ENCODE peak calls at places on chromosomes 12 and 14, in eight cellular contexts. One of them, this sample, is unnamed. For H3K27me3, the result is how much of the 10 kb centered on the place peaks cover.

GRCh38 chr14:57182760-57183503 is 85.8 kb downstream of the EXOC5 start:
- DNase-seq in thoracic aorta: no peak
- DNase-seq in ovary: peak
- DNase-seq in astrocyte: no peak
- DNase-seq in BJ: no peak
- DNase-seq in lung: no peak
- DNase-seq in AG04450: no peak
- DNase-seq in psoas muscle: no peak
- DNase-seq in this sample: no peak

GRCh38 chr14:63473194-63473788 is 69.9 kb downstream of the PPP2R5E start:
- DNase-seq in AG04450: no peak
- DNase-seq in astrocyte: no peak
- DNase-seq in ovary: no peak
- DNase-seq in BJ: no peak
- DNase-seq in psoas muscle: no peak
- DNase-seq in lung: no peak
- DNase-seq in thoracic aorta: no peak
- DNase-seq in this sample: no peak

GRCh38 chr12:14900521-14901227 is 15.0 kb upstream of the MGP start:
- DNase-seq in lung: no peak
- DNase-seq in BJ: no peak
- DNase-seq in ovary: no peak
- DNase-seq in astrocyte: no peak
- DNase-seq in thoracic aorta: no peak
- DNase-seq in AG04450: no peak
- DNase-seq in psoas muscle: no peak
- DNase-seq in this sample: no peak

GRCh38 chr12:132617822-132618682 is 524 bp upstream of the P2RX2 start:
- DNase-seq in astrocyte: no peak
- DNase-seq in lung: no peak
- DNase-seq in ovary: no peak
- DNase-seq in thoracic aorta: no peak
- DNase-seq in psoas muscle: peak
- DNase-seq in AG04450: no peak
- DNase-seq in BJ: no peak
- DNase-seq in this sample: no peak

GRCh38 chr14:105193916-105194782 is 13.0 kb upstream of the NUDT14 start:
- DNase-seq in lung: no peak
- DNase-seq in psoas muscle: no peak
- DNase-seq in BJ: no peak
- DNase-seq in AG04450: no peak
- DNase-seq in ovary: no peak
- DNase-seq in thoracic aorta: no peak
- DNase-seq in astrocyte: no peak
- DNase-seq in this sample: no peak

GRCh38 chr14:71371711-71372396 is 464.6 kb downstream of the PCNX1 start:
- DNase-seq in AG04450: no peak
- DNase-seq in ovary: no peak
- DNase-seq in psoas muscle: no peak
- DNase-seq in BJ: no peak
- DNase-seq in astrocyte: peak
- DNase-seq in lung: no peak
- DNase-seq in thoracic aorta: no peak
- DNase-seq in this sample: no peak

GRCh38 chr12:132536102-132536876 is 46.3 kb downstream of the FBRSL1 start:
- DNase-seq in ovary: no peak
- DNase-seq in BJ: no peak
- DNase-seq in astrocyte: no peak
- DNase-seq in AG04450: no peak
- DNase-seq in psoas muscle: no peak
- DNase-seq in thoracic aorta: no peak
- DNase-seq in lung: no peak
- DNase-seq in this sample: no peak

GRCh38 chr12:49369723-49370145 is 2.5 kb downstream of the SPATS2 start:
- DNase-seq in AG04450: no peak
- DNase-seq in psoas muscle: peak
- DNase-seq in astrocyte: peak
- DNase-seq in thoracic aorta: no peak
- DNase-seq in ovary: no peak
- DNase-seq in BJ: no peak
- DNase-seq in lung: no peak
- DNase-seq in this sample: no peak

GRCh38 chr12:46071769-46072624 is 81.6 kb upstream of the SCAF11 start:
- DNase-seq in BJ: peak
- DNase-seq in ovary: peak
- DNase-seq in thoracic aorta: no peak
- DNase-seq in astrocyte: peak
- DNase-seq in psoas muscle: peak
- DNase-seq in AG04450: peak
- DNase-seq in lung: peak
- DNase-seq in this sample: peak

GRCh38 chr12:32686340-32686739 is 7.2 kb downstream of the DNM1L start:
- DNase-seq in ovary: no peak
- DNase-seq in astrocyte: no peak
- DNase-seq in lung: no peak
- DNase-seq in BJ: no peak
- DNase-seq in psoas muscle: no peak
- DNase-seq in AG04450: no peak
- DNase-seq in thoracic aorta: no peak
- DNase-seq in this sample: no peak

GRCh38 chr12:97716356-97716755 is 253.8 kb downstream of the RMST start:
- DNase-seq in BJ: no peak
- DNase-seq in psoas muscle: no peak
- DNase-seq in thoracic aorta: no peak
- DNase-seq in astrocyte: no peak
- DNase-seq in lung: no peak
- DNase-seq in ovary: no peak
- DNase-seq in AG04450: no peak
- DNase-seq in this sample: no peak

GRCh38 chr12:75291014-75291413 is 39.1 kb downstream of the CAPS2 start:
- DNase-seq in BJ: no peak
- DNase-seq in astrocyte: no peak
- DNase-seq in lung: no peak
- DNase-seq in AG04450: no peak
- DNase-seq in ovary: no peak
- DNase-seq in psoas muscle: no peak
- DNase-seq in thoracic aorta: no peak
- DNase-seq in this sample: no peak

GRCh38 chr12:42483534-42483857 is 106.0 kb downstream of the PRICKLE1 start:
- DNase-seq in lung: no peak
- DNase-seq in thoracic aorta: no peak
- DNase-seq in AG04450: no peak
- DNase-seq in ovary: peak
- DNase-seq in astrocyte: no peak
- DNase-seq in BJ: no peak
- DNase-seq in psoas muscle: no peak
- DNase-seq in this sample: no peak

DNA sequence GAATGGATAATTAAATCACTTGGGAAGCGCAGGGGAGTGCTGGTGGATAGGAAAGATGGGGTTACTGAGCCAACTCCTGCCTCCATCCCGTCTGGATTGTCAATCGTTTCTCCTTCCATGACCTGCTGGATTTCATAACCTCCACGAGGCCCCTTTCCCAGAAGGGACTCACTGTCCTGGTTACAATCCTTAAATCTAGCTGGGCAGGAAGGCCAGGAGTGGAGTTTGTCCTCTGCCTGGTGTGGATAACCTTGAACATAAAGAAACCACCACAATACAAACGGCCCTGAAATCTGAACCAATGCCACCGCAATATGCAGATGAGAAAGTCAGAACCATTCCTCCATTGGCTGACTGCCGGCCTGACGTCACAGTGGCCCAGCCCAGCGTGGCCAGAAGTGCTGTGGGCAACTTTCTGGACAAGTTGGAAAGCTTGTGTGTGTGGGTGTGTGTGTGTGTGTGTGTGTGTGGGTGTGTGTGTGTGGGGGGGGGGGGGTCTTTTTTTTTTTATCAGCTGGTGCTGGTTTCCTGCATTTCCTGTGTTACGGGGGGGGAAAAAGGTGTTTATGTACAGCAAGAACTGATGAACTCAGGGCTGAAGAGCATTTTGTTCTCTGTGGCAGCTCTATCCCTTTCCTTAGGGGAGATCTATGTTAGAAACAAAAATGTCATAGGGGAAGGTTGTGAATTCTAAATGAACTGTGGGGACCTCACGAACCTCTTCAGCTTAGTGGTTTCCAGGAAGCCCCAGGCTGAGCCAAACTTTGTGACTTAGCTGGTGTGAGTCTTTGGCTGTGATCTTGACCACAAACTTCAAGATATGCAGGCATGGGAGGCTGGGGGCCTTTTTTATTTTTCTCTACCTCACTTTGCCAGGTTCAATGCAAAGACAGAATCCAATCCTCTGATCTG is 81.6 kb upstream of the MED13L start:
- DNase-seq in psoas muscle: peak
- DNase-seq in BJ: peak
- DNase-seq in thoracic aorta: peak
- DNase-seq in lung: peak
- DNase-seq in AG04450: peak
- DNase-seq in astrocyte: peak
- DNase-seq in ovary: peak
- DNase-seq in this sample: peak
- H3K4me3 ChIP-seq in psoas muscle: peak
- H3K4me3 ChIP-seq in BJ: no peak
- H3K4me3 ChIP-seq in thoracic aorta: peak
- H3K4me3 ChIP-seq in lung: no peak
- H3K4me3 ChIP-seq in AG04450: peak
- H3K4me3 ChIP-seq in astrocyte: no peak
- H3K4me3 ChIP-seq in ovary: no peak
- H3K4me3 ChIP-seq in this sample: no peak

GRCh38 chr12:26187429-26187828 is 7.9 kb upstream of the SSPN start:
- DNase-seq in ovary: no peak
- DNase-seq in lung: no peak
- DNase-seq in psoas muscle: no peak
- DNase-seq in thoracic aorta: no peak
- DNase-seq in BJ: no peak
- DNase-seq in AG04450: no peak
- DNase-seq in astrocyte: no peak
- DNase-seq in this sample: no peak
- TF ChIP-seq CTCF in ovary: no peak
- TF ChIP-seq CTCF in lung: no peak
- TF ChIP-seq CTCF in psoas muscle: no peak
- TF ChIP-seq CTCF in thoracic aorta: no peak
- TF ChIP-seq CTCF in BJ: no peak
- TF ChIP-seq CTCF in AG04450: no peak
- TF ChIP-seq CTCF in astrocyte: no peak
- TF ChIP-seq CTCF in this sample: no peak

GRCh38 chr14:34937442-34937841 is 45.4 kb upstream of the SRP54 start:
- DNase-seq in AG04450: no peak
- DNase-seq in thoracic aorta: no peak
- DNase-seq in lung: no peak
- DNase-seq in astrocyte: no peak
- DNase-seq in ovary: no peak
- DNase-seq in BJ: no peak
- DNase-seq in psoas muscle: no peak
- DNase-seq in this sample: no peak
- H3K27me3 ChIP-seq in AG04450: under half
- H3K27me3 ChIP-seq in thoracic aorta: under half
- H3K27me3 ChIP-seq in lung: under half
- H3K27me3 ChIP-seq in astrocyte: under half
- H3K27me3 ChIP-seq in ovary: under half
- H3K27me3 ChIP-seq in BJ: under half
- H3K27me3 ChIP-seq in psoas muscle: under half
- H3K27me3 ChIP-seq in this sample: under half

GRCh38 chr12:6938353-6939186 is 5.0 kb upstream of the RNU7-1 start:
- DNase-seq in astrocyte: no peak
- DNase-seq in ovary: peak
- DNase-seq in AG04450: no peak
- DNase-seq in psoas muscle: peak
- DNase-seq in BJ: no peak
- DNase-seq in lung: no peak
- DNase-seq in thoracic aorta: no peak
- DNase-seq in this sample: no peak
- H3K4me3 ChIP-seq in astrocyte: no peak
- H3K4me3 ChIP-seq in ovary: peak
- H3K4me3 ChIP-seq in AG04450: peak
- H3K4me3 ChIP-seq in psoas muscle: peak
- H3K4me3 ChIP-seq in BJ: peak
- H3K4me3 ChIP-seq in lung: no peak
- H3K4me3 ChIP-seq in thoracic aorta: peak
- H3K4me3 ChIP-seq in this sample: peak

GRCh38 chr12:121383601-121384019 is 16.3 kb upstream of the RNF34 start:
- DNase-seq in AG04450: no peak
- DNase-seq in lung: no peak
- DNase-seq in BJ: no peak
- DNase-seq in ovary: no peak
- DNase-seq in astrocyte: no peak
- DNase-seq in psoas muscle: no peak
- DNase-seq in thoracic aorta: no peak
- DNase-seq in this sample: no peak
- TF ChIP-seq CTCF in AG04450: no peak
- TF ChIP-seq CTCF in lung: no peak
- TF ChIP-seq CTCF in BJ: no peak
- TF ChIP-seq CTCF in ovary: no peak
- TF ChIP-seq CTCF in astrocyte: no peak
- TF ChIP-seq CTCF in psoas muscle: no peak
- TF ChIP-seq CTCF in thoracic aorta: no peak
- TF ChIP-seq CTCF in this sample: no peak

GRCh38 chr12:56683-57346 is 9.8 kb upstream of the IQSEC3 start:
- DNase-seq in astrocyte: no peak
- DNase-seq in BJ: no peak
- DNase-seq in lung: no peak
- DNase-seq in ovary: no peak
- DNase-seq in psoas muscle: no peak
- DNase-seq in thoracic aorta: no peak
- DNase-seq in AG04450: no peak
- DNase-seq in this sample: no peak

GRCh38 chr12:54331-54730 is 12.2 kb upstream of the IQSEC3 start:
- DNase-seq in AG04450: no peak
- DNase-seq in psoas muscle: no peak
- DNase-seq in BJ: no peak
- DNase-seq in thoracic aorta: no peak
- DNase-seq in lung: no peak
- DNase-seq in astrocyte: no peak
- DNase-seq in ovary: no peak
- DNase-seq in this sample: no peak

GRCh38 chr12:54750-55535 is 11.6 kb upstream of the IQSEC3 start:
- DNase-seq in psoas muscle: no peak
- DNase-seq in BJ: no peak
- DNase-seq in ovary: no peak
- DNase-seq in thoracic aorta: no peak
- DNase-seq in astrocyte: no peak
- DNase-seq in lung: no peak
- DNase-seq in AG04450: no peak
- DNase-seq in this sample: no peak

GRCh38 chr12:57471-57980 is 9.0 kb upstream of the IQSEC3 start:
- DNase-seq in psoas muscle: no peak
- DNase-seq in ovary: no peak
- DNase-seq in lung: no peak
- DNase-seq in BJ: no peak
- DNase-seq in thoracic aorta: no peak
- DNase-seq in AG04450: no peak
- DNase-seq in astrocyte: no peak
- DNase-seq in this sample: no peak

DNA sequence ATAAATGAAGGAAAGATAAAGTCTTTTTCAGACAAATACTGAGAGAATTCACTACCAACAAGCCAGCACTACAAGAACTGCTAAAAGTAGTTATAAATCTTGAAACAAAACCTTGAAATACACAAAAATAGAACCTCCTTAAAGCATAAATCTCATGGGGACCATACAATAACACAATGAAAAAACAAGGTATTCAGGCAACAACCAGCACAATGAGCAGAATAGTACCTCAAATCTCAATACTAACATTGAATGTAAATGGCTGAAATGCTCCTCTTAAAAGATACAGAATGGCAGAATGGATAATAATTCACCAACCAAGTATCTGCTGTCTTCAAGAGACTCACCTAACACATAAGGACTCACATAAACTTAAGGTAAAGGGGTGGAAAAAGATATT is 7.7 kb upstream of the IQSEC3 start:
- DNase-seq in AG04450: no peak
- DNase-seq in thoracic aorta: no peak
- DNase-seq in psoas muscle: no peak
- DNase-seq in lung: no peak
- DNase-seq in ovary: no peak
- DNase-seq in BJ: no peak
- DNase-seq in astrocyte: no peak
- DNase-seq in this sample: no peak
- H3K27me3 ChIP-seq in AG04450: under half
- H3K27me3 ChIP-seq in thoracic aorta: under half
- H3K27me3 ChIP-seq in psoas muscle: under half
- H3K27me3 ChIP-seq in lung: under half
- H3K27me3 ChIP-seq in ovary: under half
- H3K27me3 ChIP-seq in BJ: under half
- H3K27me3 ChIP-seq in astrocyte: under half
- H3K27me3 ChIP-seq in this sample: under half

This sample was measured in kidney epithelial cell.